ENCODE peak calls at places on chromosomes 4 and X, in five cellular contexts. F is stomach, W is breast epithelium, D is esophagus muscularis mucosa, B is H1. Q is an unnamed sample.

GRCh38 chr4:166458756-166459155 is 585.7 kb downstream of the TLL1 start:
- DNase-seq in B (no peak), F (no peak), W (no peak), D (no peak), Q (no peak)

GRCh38 chr4:166622425-166622977 is 611.8 kb downstream of the SPOCK3 start:
- DNase-seq in D (no peak), F (no peak), W (no peak), B (no peak), Q (no peak)

GRCh38 chrX:151019837-151020236 is 36.7 kb downstream of the HMGB3 start:
- DNase-seq in W (no peak), B (no peak), D (no peak), F (no peak), Q (no peak)

GRCh38 chrX:40922307-40922706 is 162.9 kb upstream of the USP9X start:
- DNase-seq in W (no peak), B (no peak), D (no peak), F (no peak), Q (no peak)

GRCh38 chr4:5444918-5445517 is 263.3 kb downstream of the EVC2 start:
- DNase-seq in D (no peak), F (no peak), W (no peak), B (peak), Q (peak)

GRCh38 chr4:6337331-6337935 is 67.8 kb downstream of the WFS1 start:
- DNase-seq in W (no peak), B (no peak), F (peak), D (no peak), Q (peak)

GRCh38 chrX:38095971-38096529 is 89.7 kb downstream of the SYTL5 start:
- DNase-seq in F (no peak), B (no peak), W (no peak), D (no peak), Q (no peak)

GRCh38 chrX:106874075-106874474 is 29.1 kb downstream of the RIPPLY1 start:
- DNase-seq in F (no peak), D (no peak), B (no peak), W (no peak), Q (no peak)

GRCh38 chrX:110825972-110826371 is 30.4 kb upstream of the CHRDL1 start:
- DNase-seq in W (no peak), B (no peak), D (no peak), F (no peak), Q (no peak)

GRCh38 chr4:185534850-185535761 is at the start of gene PDLIM3:
- DNase-seq in D (no peak), F (peak), B (peak), W (peak), Q (peak)

GRCh38 chr4:131450572-131451209 is 1698.4 kb upstream of the PCDH10 start:
- DNase-seq in D (no peak), B (no peak), W (no peak), F (no peak), Q (no peak)

GRCh38 chr4:170872794-170873193 is 783.0 kb upstream of the AADAT start:
- DNase-seq in D (no peak), W (no peak), F (no peak), B (no peak), Q (no peak)

GRCh38 chr4:151432654-151433053 is 23.7 kb downstream of the FHIP1A start:
- DNase-seq in B (no peak), F (no peak), W (no peak), D (no peak), Q (no peak)

GRCh38 chrX:53682885-53683555 is 3.5 kb downstream of the HUWE1 start:
- DNase-seq in F (no peak), B (peak), D (no peak), W (no peak), Q (no peak)

GRCh38 chrX:70231666-70232065 is 2.8 kb upstream of the AWAT1 start:
- DNase-seq in W (no peak), B (no peak), F (no peak), D (no peak), Q (no peak)

GRCh38 chrX:128676651-128677050 is 624.4 kb upstream of the ACTRT1 start:
- DNase-seq in F (no peak), B (no peak), D (no peak), W (no peak), Q (no peak)

GRCh38 chrX:38886112-38886511 is 84.9 kb downstream of the MID1IP1 start:
- DNase-seq in D (no peak), W (no peak), B (no peak), F (no peak), Q (no peak)

GRCh38 chrX:69027181-69028005 is 137.9 kb downstream of the PJA1 start:
- DNase-seq in D (peak), W (no peak), B (peak), F (peak), Q (no peak)

GRCh38 chr4:188037003-188037713 is 41.6 kb downstream of the ZFP42 start:
- DNase-seq in F (no peak), W (no peak), B (no peak), D (no peak), Q (no peak)

GRCh38 chrX:11702420-11702819 is 36.7 kb upstream of the ARHGAP6 start:
- DNase-seq in F (no peak), W (no peak), D (no peak), B (no peak), Q (no peak)

GRCh38 chr4:187436251-187436650 is 559.3 kb upstream of the ZFP42 start:
- DNase-seq in W (no peak), D (no peak), F (no peak), B (no peak), Q (no peak)

GRCh38 chr4:73674451-73674919 is 54.2 kb upstream of the RASSF6 start:
- DNase-seq in D (no peak), W (no peak), F (no peak), B (no peak), Q (no peak)

GRCh38 chr4:93693141-93693540 is 135.4 kb upstream of the ATOH1 start:
- DNase-seq in F (no peak), D (no peak), W (no peak), B (no peak), Q (no peak)

GRCh38 chr4:125520258-125520990 is 205.7 kb downstream of the FAT4 start:
- DNase-seq in F (no peak), B (no peak), W (no peak), D (no peak), Q (no peak)

GRCh38 chrX:56788717-56789122 is 59.7 kb downstream of the NBDY start:
- DNase-seq in D (no peak), F (peak), B (no peak), W (no peak), Q (peak)

GRCh38 chr4:170656506-170656905 is 566.8 kb upstream of the AADAT start:
- DNase-seq in D (no peak), B (no peak), W (no peak), F (no peak), Q (no peak)

GRCh38 chr4:89788243-89789072 is 48.5 kb downstream of the SNCA start:
- DNase-seq in F (no peak), W (no peak), D (no peak), B (no peak), Q (no peak)

GRCh38 chrX:19791562-19791961 is 95.8 kb downstream of the SH3KBP1 start:
- DNase-seq in W (no peak), D (no peak), B (no peak), F (no peak), Q (no peak)

GRCh38 chr4:168636506-168637176 is 139.8 kb downstream of the PALLD start:
- DNase-seq in D (no peak), B (no peak), W (no peak), F (no peak), Q (no peak)

GRCh38 chr4:3204021-3204431 is 44.9 kb upstream of the MSANTD1 start:
- DNase-seq in B (no peak), F (peak), W (no peak), D (peak), Q (no peak)

GRCh38 chr4:140326395-140326993 is 47.0 kb upstream of the SCOC start:
- DNase-seq in D (no peak), F (no peak), B (no peak), W (no peak), Q (no peak)

GRCh38 chrX:38080808-38081207 is 74.5 kb downstream of the SYTL5 start:
- DNase-seq in D (no peak), W (no peak), B (no peak), F (no peak), Q (no peak)

GRCh38 chr4:76485450-76485849 is 50.4 kb downstream of the SHROOM3 start:
- DNase-seq in D (no peak), F (peak), W (no peak), B (no peak), Q (no peak)

GRCh38 chr4:38671594-38671943 is 7.6 kb downstream of the KLF3 start:
- DNase-seq in F (no peak), B (no peak), D (no peak), W (no peak), Q (no peak)

GRCh38 chr4:139208404-139208945 is 31.5 kb upstream of the ELF2 start:
- DNase-seq in W (no peak), B (no peak), D (no peak), F (no peak), Q (no peak)

DNA sequence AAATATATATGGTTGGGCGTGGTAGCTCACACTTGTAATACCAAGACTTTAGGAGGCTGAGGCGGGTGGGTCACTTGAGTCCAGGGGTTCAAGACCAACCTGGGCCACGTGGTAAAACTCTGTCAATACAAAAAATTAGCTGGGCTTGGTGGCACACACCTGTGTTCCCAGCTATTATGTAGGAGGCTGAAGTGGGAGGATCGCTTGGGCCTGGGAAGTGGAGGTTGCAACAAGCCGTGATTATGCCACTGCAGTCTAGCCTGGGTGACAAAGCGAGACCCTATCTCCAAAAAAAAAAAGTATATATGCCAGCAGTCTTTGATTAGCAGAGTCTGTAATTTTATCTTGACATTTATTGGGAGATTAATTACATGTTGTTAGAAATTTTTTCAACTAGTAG is 8.7 kb downstream of the EIF2S3 start:
- DNase-seq in D (no peak), B (no peak), F (no peak), W (no peak), Q (no peak)
- TF ChIP-seq POLR2A in D (no peak), B (peak), F (no peak), W (no peak), Q (no peak)

DNA sequence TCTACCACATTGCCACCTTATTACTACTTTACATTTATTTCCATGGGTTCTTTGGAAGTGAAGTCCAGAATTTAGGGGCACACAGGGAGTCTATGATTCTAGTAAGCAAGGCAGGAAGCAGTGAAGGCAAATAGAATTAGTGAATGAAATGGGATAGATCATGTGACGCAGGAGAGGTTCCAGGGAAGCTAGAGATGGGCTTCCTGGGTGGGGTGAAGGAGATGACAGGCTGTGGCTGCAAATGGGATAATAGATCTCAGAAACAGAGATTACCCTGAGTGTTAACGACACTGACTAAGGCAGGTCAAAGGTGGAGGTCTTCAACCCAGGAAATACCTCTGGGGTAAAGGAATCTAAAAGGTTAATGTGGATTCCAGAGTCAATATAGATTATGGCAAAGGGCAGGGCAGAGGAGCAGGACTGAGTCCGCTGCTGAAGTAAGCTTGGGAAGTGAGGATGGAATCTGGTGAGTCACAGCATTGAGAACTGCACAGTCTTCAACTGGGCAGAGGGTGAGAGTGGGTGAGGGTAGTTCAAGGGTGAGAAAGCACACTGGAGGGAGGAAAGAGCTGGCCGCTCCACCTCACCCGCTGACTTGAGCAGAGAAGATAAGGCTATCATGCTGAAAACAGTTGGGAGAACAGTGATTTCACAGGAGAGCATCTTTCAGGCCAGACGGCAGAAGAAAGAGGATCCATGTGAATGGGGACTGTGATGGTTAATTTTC is 70.8 kb downstream of the ANXA3 start:
- DNase-seq in W (no peak), F (no peak), B (no peak), D (no peak), Q (no peak)
- TF ChIP-seq POLR2AphosphoS5 in W (no peak), F (no peak), B (no peak), D (no peak), Q (no peak)

GRCh38 chrX:155263854-155264628 is at the start of gene RAB39B:
- DNase-seq in D (no peak), B (peak), W (no peak), F (peak), Q (peak)
- TF ChIP-seq CTCF in D (no peak), B (no peak), W (no peak), F (no peak), Q (no peak)

GRCh38 chr4:122732329-122733026 is at the start of gene BBS12:
- DNase-seq in D (peak), B (peak), W (peak), F (peak), Q (peak)
- TF ChIP-seq POLR2A in D (no peak), B (peak), W (no peak), F (no peak), Q (no peak)

DNA sequence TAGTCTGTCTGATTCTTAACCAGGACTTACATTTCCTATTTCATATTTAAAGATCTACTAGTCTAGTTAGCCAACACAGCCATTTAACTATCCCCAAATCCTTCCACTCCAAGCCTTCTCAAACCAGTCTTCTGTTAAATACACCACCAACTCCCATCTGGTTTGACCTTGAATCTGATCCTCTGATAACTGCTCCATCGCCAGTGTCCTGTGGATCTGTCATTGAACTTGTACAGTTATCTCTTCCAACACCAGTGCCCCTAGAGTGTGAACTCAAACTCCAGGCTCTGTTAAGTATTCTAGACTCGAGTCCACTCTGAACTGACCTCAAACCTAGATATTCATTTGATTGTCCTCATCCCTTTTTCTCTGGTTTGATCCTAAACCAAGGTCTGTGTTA is 14.4 kb downstream of the WDR13 start:
- DNase-seq in D (no peak), F (no peak), W (no peak), B (no peak), Q (no peak)
- TF ChIP-seq POLR2AphosphoS5 in D (no peak), F (no peak), W (no peak), B (no peak), Q (no peak)

Q was measured in spleen.